ENCODE peak calls at places on chromosomes 2 and 18, in nine cellular contexts. V, H, U, I, X, T, G, Z and E are unnamed samples.
A peak's percentile ranks its signal among the peaks of the same experiment; 100 is the strongest.

GRCh38 chr2:30178618-30179404 is 32.0 kb downstream of the YPEL5 start:
- DNase-seq in Z (no peak), V (no peak), T (no peak), U (peak; percentile 84), X (no peak), I (no peak), G (no peak), H (peak; percentile 22), E (no peak)

GRCh38 chr2:133439281-133439920 is 128.9 kb downstream of the NCKAP5 start:
- DNase-seq in X (no peak), Z (no peak), V (no peak), T (no peak), H (no peak), U (no peak), I (no peak), G (no peak), E (no peak)

GRCh38 chr2:36670881-36671595 is 25.5 kb upstream of the VIT start:
- DNase-seq in U (no peak), X (no peak), H (no peak), I (no peak), Z (no peak), V (no peak), G (no peak), T (no peak), E (no peak)

GRCh38 chr2:142980246-142981068 is 103.0 kb downstream of the KYNU start:
- DNase-seq in X (no peak), U (no peak), G (no peak), I (no peak), Z (no peak), V (no peak), T (no peak), H (peak; percentile 57), E (peak; percentile 10)

GRCh38 chr2:186274936-186275575 is 211.0 kb upstream of the ZC3H15 start:
- DNase-seq in X (no peak), I (no peak), T (no peak), V (no peak), U (no peak), G (no peak), Z (no peak), H (peak; percentile 12), E (no peak)

GRCh38 chr2:66434679-66435548 is at the start of gene MEIS1:
- DNase-seq in H (peak; percentile 95), X (no peak), G (no peak), V (peak; percentile 85), I (peak; percentile 95), T (peak; percentile 40), Z (peak; percentile 85), U (peak; percentile 94), E (peak; percentile 24)

GRCh38 chr2:171687287-171688128 is at the start of gene DYNC1I2:
- DNase-seq in T (peak; percentile 93), I (peak; percentile 95), Z (peak; percentile 86), U (peak; percentile 92), V (peak; percentile 70), G (peak; percentile 68), H (peak; percentile 97), X (peak; percentile 42), E (peak; percentile 89)

GRCh38 chr2:229297284-229297683 is 26.2 kb upstream of the PID1 start:
- DNase-seq in U (no peak), X (no peak), G (no peak), V (no peak), T (peak; percentile 47), H (no peak), I (no peak), Z (no peak), E (no peak)

GRCh38 chr18:57959278-57959677 is 84.7 kb upstream of the NEDD4L start:
- DNase-seq in V (peak; percentile 50), I (no peak), U (no peak), T (peak; percentile 3), Z (peak; percentile 37), X (no peak), H (peak; percentile 80), G (peak; percentile 2), E (peak; percentile 37)

GRCh38 chr2:206614825-206615224 is 27.5 kb upstream of the FAM237A start:
- DNase-seq in Z (no peak), V (no peak), U (no peak), I (no peak), T (peak; percentile 2), G (no peak), X (no peak), H (peak; percentile 79), E (no peak)

GRCh38 chr18:34806527-34806926 is 96.4 kb downstream of the DTNA start:
- DNase-seq in U (no peak), T (no peak), X (no peak), G (no peak), Z (no peak), H (no peak), V (no peak), I (no peak), E (no peak)

GRCh38 chr2:72533767-72534166 is 292.1 kb downstream of the EXOC6B start:
- DNase-seq in U (no peak), T (no peak), G (no peak), V (no peak), X (no peak), H (no peak), I (no peak), Z (no peak), E (no peak)

GRCh38 chr2:13542642-13543041 is 825.9 kb downstream of the TRIB2 start:
- DNase-seq in H (no peak), Z (no peak), U (no peak), V (no peak), T (no peak), I (no peak), X (no peak), G (no peak), E (no peak)

GRCh38 chr2:176827269-176827668 is 385.3 kb upstream of the HNRNPA3 start:
- DNase-seq in Z (no peak), T (no peak), U (no peak), V (no peak), G (no peak), X (no peak), I (no peak), H (no peak), E (no peak)

GRCh38 chr2:25743132-25743830 is 69.9 kb upstream of the DTNB start:
- DNase-seq in V (no peak), Z (no peak), G (peak; percentile 31), U (no peak), T (peak; percentile 46), X (no peak), I (no peak), H (no peak), E (no peak)

GRCh38 chr18:31819106-31819924 is 58.6 kb upstream of the SLC25A52 start:
- DNase-seq in H (peak; percentile 44), X (no peak), V (peak; percentile 18), I (no peak), U (no peak), Z (peak; percentile 5), G (peak; percentile 18), T (peak; percentile 60), E (peak; percentile 29)

GRCh38 chr2:160270571-160271113 is 70.6 kb upstream of the ITGB6 start:
- DNase-seq in H (peak; percentile 75), U (no peak), X (no peak), T (no peak), I (peak; percentile 78), V (peak; percentile 20), G (no peak), Z (no peak), E (no peak)

GRCh38 chr2:25316101-25316500 is 25.6 kb downstream of the DNMT3A start:
- DNase-seq in U (peak; percentile 69), H (no peak), G (no peak), I (no peak), V (no peak), X (no peak), Z (no peak), T (peak; percentile 68), E (no peak)

GRCh38 chr18:35728676-35729075 is 147.1 kb downstream of the GALNT1 start:
- DNase-seq in G (no peak), T (no peak), I (no peak), U (no peak), Z (no peak), X (no peak), H (no peak), V (no peak), E (no peak)

GRCh38 chr2:63053889-63054725 is 3.5 kb downstream of the OTX1 start:
- DNase-seq in I (no peak), H (no peak), Z (no peak), U (no peak), G (no peak), V (peak; percentile 91), T (no peak), X (no peak), E (no peak)

GRCh38 chr2:43486604-43487003 is 109.2 kb downstream of the THADA start:
- DNase-seq in I (no peak), G (no peak), V (no peak), H (no peak), T (no peak), U (no peak), Z (no peak), X (no peak), E (no peak)

GRCh38 chr18:731185-731584 is 18.8 kb upstream of the ENOSF1 start:
- DNase-seq in I (no peak), Z (no peak), T (no peak), U (no peak), V (no peak), X (no peak), G (no peak), H (no peak), E (no peak)

GRCh38 chr2:74555610-74556103 is 1.1 kb downstream of the DOK1 start:
- DNase-seq in T (peak; percentile 61), U (no peak), X (no peak), I (peak; percentile 76), V (no peak), H (no peak), G (no peak), Z (no peak), E (no peak)

GRCh38 chr2:46548103-46548486 is 68.7 kb downstream of the TMEM247 start:
- DNase-seq in H (no peak), V (no peak), T (no peak), I (peak; percentile 71), X (no peak), G (no peak), Z (no peak), U (peak; percentile 73), E (no peak)

GRCh38 chr2:217431577-217432269 is 571.1 kb downstream of the TNS1 start:
- DNase-seq in X (no peak), H (no peak), I (no peak), U (no peak), T (no peak), V (no peak), Z (no peak), G (no peak), E (no peak)

GRCh38 chr2:235634435-235635152 is 140.8 kb downstream of the AGAP1 start:
- DNase-seq in T (no peak), V (no peak), G (no peak), I (no peak), U (peak; percentile 8), X (no peak), Z (no peak), H (no peak), E (no peak)

GRCh38 chr2:170923799-170924198 is 5.3 kb upstream of the GORASP2 start:
- DNase-seq in U (no peak), T (no peak), H (no peak), X (no peak), V (no peak), Z (no peak), G (no peak), I (no peak), E (no peak)

GRCh38 chr2:31606511-31606910 is 25.8 kb upstream of the SRD5A2 start:
- DNase-seq in G (no peak), H (no peak), I (no peak), U (no peak), T (no peak), Z (no peak), X (no peak), V (no peak), E (no peak)

GRCh38 chr2:85353876-85354285 is 447 bp downstream of the RETSAT start:
- DNase-seq in G (peak; percentile 3), X (no peak), U (peak; percentile 92), V (no peak), Z (no peak), H (peak; percentile 39), I (peak; percentile 77), T (no peak), E (no peak)

GRCh38 chr2:167253025-167253424 is 364.7 kb downstream of the XIRP2 start:
- DNase-seq in V (no peak), X (no peak), U (no peak), T (no peak), G (no peak), Z (no peak), I (no peak), H (no peak), E (no peak)

GRCh38 chr2:174511580-174512260 is 24.9 kb upstream of the GPR155 start:
- DNase-seq in Z (no peak), X (no peak), I (no peak), G (no peak), U (no peak), T (no peak), H (no peak), V (no peak), E (no peak)